ENCODE peak calls at places on chromosomes 4 and X, in nine cellular contexts. P, D, V, M, J, K, B, T and N are unnamed samples.

GRCh38 chr4:2799444-2799911 is 6.6 kb downstream of the SH3BP2 start:
- DNase-seq in T (no peak), D (no peak), V (no peak), P (no peak), M (peak; percentile 47), K (peak; percentile 25), J (peak; percentile 15), B (no peak), N (no peak)

GRCh38 chr4:139595989-139596679 is 40.1 kb upstream of the SETD7 start:
- DNase-seq in K (no peak), T (no peak), B (no peak), M (no peak), J (no peak), P (no peak), V (no peak), D (no peak), N (no peak)

GRCh38 chr4:23903859-23904438 is 14.1 kb upstream of the PPARGC1A start:
- DNase-seq in J (no peak), D (peak; percentile 94), M (no peak), P (no peak), T (peak; percentile 20), B (no peak), K (no peak), V (peak; percentile 58), N (no peak)

GRCh38 chr4:138248058-138248457 is 5.9 kb upstream of the SLC7A11 start:
- DNase-seq in T (no peak), J (no peak), K (no peak), P (no peak), M (no peak), B (no peak), D (no peak), V (no peak), N (no peak)

GRCh38 chrX:148562846-148563245 is 62.4 kb downstream of the AFF2 start:
- DNase-seq in P (no peak), V (no peak), M (no peak), D (no peak), K (no peak), B (no peak), T (no peak), J (no peak), N (no peak)

GRCh38 chrX:6049132-6049531 is 179.5 kb downstream of the NLGN4X start:
- DNase-seq in K (no peak), B (no peak), T (no peak), V (no peak), M (no peak), D (no peak), J (no peak), P (no peak), N (no peak)

GRCh38 chrX:124641737-124642491 is 295.6 kb downstream of the SH2D1A start:
- DNase-seq in K (no peak), M (peak; percentile 64), P (no peak), D (no peak), V (no peak), B (no peak), J (no peak), T (no peak), N (no peak)

GRCh38 chrX:121260568-121261240 is 213.3 kb downstream of the GLUD2 start:
- DNase-seq in P (no peak), J (no peak), D (no peak), K (no peak), M (no peak), T (no peak), V (no peak), B (no peak), N (no peak)

GRCh38 chr4:7253806-7254205 is 61.5 kb downstream of the SORCS2 start:
- DNase-seq in J (no peak), B (no peak), T (no peak), P (no peak), K (no peak), M (no peak), V (no peak), D (no peak), N (no peak)

GRCh38 chrX:75113664-75114063 is 42.4 kb downstream of the ABCB7 start:
- DNase-seq in K (no peak), D (no peak), M (no peak), P (no peak), J (no peak), V (no peak), B (no peak), T (no peak), N (no peak)

GRCh38 chr4:6044276-6044675 is 26.0 kb upstream of the C4orf50 start:
- DNase-seq in V (peak; percentile 57), J (no peak), B (no peak), T (no peak), D (no peak), K (no peak), P (no peak), M (peak; percentile 20), N (no peak)

GRCh38 chrX:121085612-121086010 is 38.2 kb downstream of the GLUD2 start:
- DNase-seq in K (no peak), M (no peak), J (no peak), T (no peak), P (no peak), B (no peak), D (no peak), V (no peak), N (no peak)

GRCh38 chrX:12946838-12947544 is 27.9 kb upstream of the TMSB4X start:
- DNase-seq in J (peak; percentile 66), B (peak; percentile 53), P (peak; percentile 85), T (peak; percentile 41), K (peak; percentile 86), D (peak; percentile 51), M (peak; percentile 80), V (peak; percentile 86), N (peak; percentile 93)

GRCh38 chrX:103453655-103454054 is 65.6 kb downstream of the RAB40A start:
- DNase-seq in J (no peak), D (no peak), K (no peak), B (no peak), V (no peak), M (no peak), P (peak; percentile 89), T (peak; percentile 5), N (no peak)

GRCh38 chr4:165027762-165028402 is 3.9 kb upstream of the TRIM60 start:
- DNase-seq in D (no peak), K (no peak), V (no peak), T (no peak), B (no peak), M (no peak), P (no peak), J (no peak), N (no peak)

GRCh38 chr4:113761682-113762060 is at the start of gene CAMK2D:
- DNase-seq in P (peak; percentile 93), J (peak; percentile 89), D (peak; percentile 89), V (peak; percentile 86), B (peak; percentile 80), K (peak; percentile 90), T (peak; percentile 84), M (peak; percentile 86), N (peak; percentile 59)

GRCh38 chr4:102503301-102503746 is 2.2 kb downstream of the NFKB1 start:
- DNase-seq in K (no peak), V (no peak), D (no peak), T (peak; percentile 44), B (no peak), M (no peak), P (no peak), J (no peak), N (peak; percentile 31)